ENCODE peak calls at places on chromosomes 11 and 22, in six cellular contexts. I, T, B, M, S and R are unnamed samples.

GRCh38 chr11:115272925-115273324 is 231.3 kb downstream of the CADM1 start:
- DNase-seq in I (no peak), T (no peak), B (no peak), M (no peak), S (no peak), R (no peak)

GRCh38 chr11:83475741-83476140 is 189.6 kb upstream of the CCDC90B start:
- DNase-seq in I (no peak), T (no peak), B (no peak), M (no peak), S (no peak), R (no peak)

GRCh38 chr11:36186340-36186739 is 102.9 kb downstream of the COMMD9 start:
- DNase-seq in I (no peak), T (no peak), B (no peak), M (no peak), S (no peak), R (no peak)

GRCh38 chr22:22689621-22690345 is 45.4 kb downstream of the GGTLC2 start:
- DNase-seq in I (peak), T (no peak), B (no peak), M (no peak), S (no peak), R (no peak)

GRCh38 chr11:1837171-1838076 is 1.4 kb upstream of the TNNI2 start:
- DNase-seq in I (no peak), T (no peak), B (peak), M (no peak), S (peak), R (peak)

GRCh38 chr11:57424802-57425564 is 1.9 kb downstream of the SLC43A3 start:
- DNase-seq in I (no peak), T (peak), B (peak), M (no peak), S (peak), R (peak)

GRCh38 chr11:7977251-7977917 is 9.8 kb upstream of the EIF3F start:
- DNase-seq in I (no peak), T (no peak), B (no peak), M (no peak), S (peak), R (no peak)

GRCh38 chr22:49964493-49965290 is 4.1 kb downstream of the PIM3 start:
- DNase-seq in I (peak), T (peak), B (no peak), M (no peak), S (no peak), R (no peak)